ENCODE peak calls at places on chromosomes 5 and 9, in six cellular contexts. One of them, this sample, is unnamed.

GRCh38 chr5:42542106-42542505 is 118.9 kb downstream of the GHR start:
- DNase-seq in SK-N-SH: no peak
- DNase-seq in A549: no peak
- DNase-seq in choroid plexus epithelial cell: no peak
- DNase-seq in AG10803: no peak
- DNase-seq in GM12865: no peak
- DNase-seq in this sample: no peak

GRCh38 chr5:74575741-74576538 is 64.6 kb downstream of the ENC1 start:
- DNase-seq in A549: peak
- DNase-seq in AG10803: peak
- DNase-seq in choroid plexus epithelial cell: peak
- DNase-seq in GM12865: no peak
- DNase-seq in SK-N-SH: no peak
- DNase-seq in this sample: no peak

GRCh38 chr9:135608294-135608998 is 30.9 kb downstream of the GLT6D1 start:
- DNase-seq in A549: no peak
- DNase-seq in GM12865: no peak
- DNase-seq in SK-N-SH: peak
- DNase-seq in choroid plexus epithelial cell: no peak
- DNase-seq in AG10803: no peak
- DNase-seq in this sample: no peak

GRCh38 chr9:131608469-131609115 is 63.3 kb downstream of the PRRT1B start:
- DNase-seq in A549: peak
- DNase-seq in SK-N-SH: no peak
- DNase-seq in GM12865: no peak
- DNase-seq in choroid plexus epithelial cell: peak
- DNase-seq in AG10803: peak
- DNase-seq in this sample: peak

GRCh38 chr9:98900725-98901124 is 43.0 kb upstream of the COL15A1 start:
- DNase-seq in SK-N-SH: no peak
- DNase-seq in AG10803: peak
- DNase-seq in choroid plexus epithelial cell: no peak
- DNase-seq in GM12865: no peak
- DNase-seq in A549: no peak
- DNase-seq in this sample: no peak

GRCh38 chr5:64273276-64273675 is 107.6 kb downstream of the RNF180 start:
- DNase-seq in A549: no peak
- DNase-seq in AG10803: no peak
- DNase-seq in SK-N-SH: no peak
- DNase-seq in GM12865: no peak
- DNase-seq in choroid plexus epithelial cell: no peak
- DNase-seq in this sample: no peak

GRCh38 chr5:1517838-1518237 is 5.9 kb downstream of the LPCAT1 start:
- DNase-seq in choroid plexus epithelial cell: no peak
- DNase-seq in AG10803: no peak
- DNase-seq in SK-N-SH: no peak
- DNase-seq in A549: no peak
- DNase-seq in GM12865: no peak
- DNase-seq in this sample: no peak

GRCh38 chr5:10235350-10235749 is 14.3 kb downstream of the ATPSCKMT start:
- DNase-seq in AG10803: no peak
- DNase-seq in GM12865: no peak
- DNase-seq in A549: no peak
- DNase-seq in SK-N-SH: no peak
- DNase-seq in choroid plexus epithelial cell: no peak
- DNase-seq in this sample: no peak

GRCh38 chr9:70419546-70420266 is 5.2 kb upstream of the KLF9 start:
- DNase-seq in AG10803: peak
- DNase-seq in GM12865: peak
- DNase-seq in A549: peak
- DNase-seq in SK-N-SH: peak
- DNase-seq in choroid plexus epithelial cell: peak
- DNase-seq in this sample: peak

GRCh38 chr9:29830815-29831214 is 2257.5 kb upstream of the C9orf72 start:
- DNase-seq in SK-N-SH: peak
- DNase-seq in choroid plexus epithelial cell: peak
- DNase-seq in GM12865: no peak
- DNase-seq in A549: peak
- DNase-seq in AG10803: no peak
- DNase-seq in this sample: peak

GRCh38 chr5:176596689-176597416 is 13.1 kb downstream of the GPRIN1 start:
- DNase-seq in A549: no peak
- DNase-seq in AG10803: peak
- DNase-seq in GM12865: peak
- DNase-seq in SK-N-SH: no peak
- DNase-seq in choroid plexus epithelial cell: peak
- DNase-seq in this sample: no peak

GRCh38 chr9:129836342-129837007 is 1.2 kb downstream of the USP20 start:
- DNase-seq in A549: peak
- DNase-seq in AG10803: no peak
- DNase-seq in SK-N-SH: no peak
- DNase-seq in choroid plexus epithelial cell: no peak
- DNase-seq in GM12865: peak
- DNase-seq in this sample: no peak

GRCh38 chr5:18792145-18792544 is 1157.9 kb downstream of the TAF11L14 start:
- DNase-seq in choroid plexus epithelial cell: no peak
- DNase-seq in A549: no peak
- DNase-seq in SK-N-SH: no peak
- DNase-seq in GM12865: no peak
- DNase-seq in AG10803: no peak
- DNase-seq in this sample: peak

GRCh38 chr9:120918931-120919638 is 7.5 kb downstream of the TRAF1 start:
- DNase-seq in GM12865: peak
- DNase-seq in choroid plexus epithelial cell: peak
- DNase-seq in A549: no peak
- DNase-seq in SK-N-SH: no peak
- DNase-seq in AG10803: no peak
- DNase-seq in this sample: no peak

GRCh38 chr9:120920495-120921178 is 6.0 kb downstream of the TRAF1 start:
- DNase-seq in choroid plexus epithelial cell: no peak
- DNase-seq in A549: no peak
- DNase-seq in AG10803: no peak
- DNase-seq in SK-N-SH: peak
- DNase-seq in GM12865: peak
- DNase-seq in this sample: no peak

GRCh38 chr9:120917989-120918630 is 8.5 kb downstream of the TRAF1 start:
- DNase-seq in GM12865: no peak
- DNase-seq in SK-N-SH: no peak
- DNase-seq in AG10803: no peak
- DNase-seq in A549: no peak
- DNase-seq in choroid plexus epithelial cell: no peak
- DNase-seq in this sample: no peak

GRCh38 chr9:120921751-120922181 is 4.8 kb downstream of the TRAF1 start:
- DNase-seq in choroid plexus epithelial cell: no peak
- DNase-seq in A549: no peak
- DNase-seq in SK-N-SH: peak
- DNase-seq in AG10803: no peak
- DNase-seq in GM12865: peak
- DNase-seq in this sample: no peak

GRCh38 chr9:120919639-120920494 is 6.7 kb downstream of the TRAF1 start:
- DNase-seq in choroid plexus epithelial cell: no peak
- DNase-seq in GM12865: no peak
- DNase-seq in SK-N-SH: no peak
- DNase-seq in AG10803: no peak
- DNase-seq in A549: no peak
- DNase-seq in this sample: no peak
- H3K4me3 ChIP-seq in choroid plexus epithelial cell: no peak
- H3K4me3 ChIP-seq in GM12865: peak
- H3K4me3 ChIP-seq in SK-N-SH: no peak
- H3K4me3 ChIP-seq in AG10803: no peak
- H3K4me3 ChIP-seq in A549: no peak
- H3K4me3 ChIP-seq in this sample: no peak

DNA sequence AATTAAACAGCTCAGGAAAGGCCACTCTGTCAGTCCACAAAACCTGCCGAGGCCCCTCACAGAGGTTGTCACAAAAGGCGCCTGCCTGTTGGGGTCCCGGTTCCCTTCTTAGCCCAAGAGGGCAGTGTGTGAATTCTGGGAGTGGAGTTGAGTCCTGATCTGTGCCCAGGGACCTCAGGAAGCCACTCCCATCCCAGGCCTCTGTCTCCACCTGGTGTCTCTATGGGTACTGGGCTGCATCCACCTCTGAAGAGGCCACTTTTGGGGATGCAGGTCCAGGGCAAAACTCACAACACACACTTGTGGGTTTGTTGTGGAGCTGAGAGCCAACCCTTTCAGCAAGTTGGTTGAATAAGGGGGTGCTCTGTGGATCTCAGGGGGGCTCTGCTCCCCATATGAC is 74.3 kb upstream of the STXBP1 start:
- DNase-seq in choroid plexus epithelial cell: no peak
- DNase-seq in AG10803: no peak
- DNase-seq in SK-N-SH: peak
- DNase-seq in GM12865: no peak
- DNase-seq in A549: no peak
- DNase-seq in this sample: no peak
- TF ChIP-seq CTCF in choroid plexus epithelial cell: peak
- TF ChIP-seq CTCF in AG10803: peak
- TF ChIP-seq CTCF in SK-N-SH: peak
- TF ChIP-seq CTCF in GM12865: peak
- TF ChIP-seq CTCF in A549: peak
- TF ChIP-seq CTCF in this sample: peak

DNA sequence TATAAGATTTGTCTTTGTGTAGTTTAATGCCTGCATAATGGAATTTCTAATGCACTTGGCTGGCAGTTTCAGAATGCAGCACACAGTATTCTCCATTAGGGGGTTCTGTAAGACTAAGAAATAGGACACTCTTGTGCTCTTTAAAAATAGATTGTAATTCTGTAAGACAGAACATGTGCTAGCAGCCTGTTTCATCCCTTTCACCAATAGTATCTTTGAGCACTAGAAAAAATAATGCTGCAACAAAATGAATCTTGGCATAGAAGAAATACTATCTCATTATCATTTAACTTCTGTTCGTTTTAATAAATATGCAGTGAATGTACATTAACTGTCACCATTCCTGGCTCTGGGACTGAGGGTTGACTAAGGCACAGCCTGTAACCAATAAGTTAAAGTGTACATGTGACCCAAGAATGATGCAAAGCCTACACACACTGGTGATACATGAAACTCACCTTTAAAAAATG is 23.8 kb upstream of the ZNF622 start:
- DNase-seq in AG10803: peak
- DNase-seq in choroid plexus epithelial cell: peak
- DNase-seq in A549: peak
- DNase-seq in GM12865: peak
- DNase-seq in SK-N-SH: peak
- DNase-seq in this sample: peak
- H3K4me3 ChIP-seq in AG10803: no peak
- H3K4me3 ChIP-seq in choroid plexus epithelial cell: no peak
- H3K4me3 ChIP-seq in A549: no peak
- H3K4me3 ChIP-seq in GM12865: no peak
- H3K4me3 ChIP-seq in SK-N-SH: no peak
- H3K4me3 ChIP-seq in this sample: no peak

DNA sequence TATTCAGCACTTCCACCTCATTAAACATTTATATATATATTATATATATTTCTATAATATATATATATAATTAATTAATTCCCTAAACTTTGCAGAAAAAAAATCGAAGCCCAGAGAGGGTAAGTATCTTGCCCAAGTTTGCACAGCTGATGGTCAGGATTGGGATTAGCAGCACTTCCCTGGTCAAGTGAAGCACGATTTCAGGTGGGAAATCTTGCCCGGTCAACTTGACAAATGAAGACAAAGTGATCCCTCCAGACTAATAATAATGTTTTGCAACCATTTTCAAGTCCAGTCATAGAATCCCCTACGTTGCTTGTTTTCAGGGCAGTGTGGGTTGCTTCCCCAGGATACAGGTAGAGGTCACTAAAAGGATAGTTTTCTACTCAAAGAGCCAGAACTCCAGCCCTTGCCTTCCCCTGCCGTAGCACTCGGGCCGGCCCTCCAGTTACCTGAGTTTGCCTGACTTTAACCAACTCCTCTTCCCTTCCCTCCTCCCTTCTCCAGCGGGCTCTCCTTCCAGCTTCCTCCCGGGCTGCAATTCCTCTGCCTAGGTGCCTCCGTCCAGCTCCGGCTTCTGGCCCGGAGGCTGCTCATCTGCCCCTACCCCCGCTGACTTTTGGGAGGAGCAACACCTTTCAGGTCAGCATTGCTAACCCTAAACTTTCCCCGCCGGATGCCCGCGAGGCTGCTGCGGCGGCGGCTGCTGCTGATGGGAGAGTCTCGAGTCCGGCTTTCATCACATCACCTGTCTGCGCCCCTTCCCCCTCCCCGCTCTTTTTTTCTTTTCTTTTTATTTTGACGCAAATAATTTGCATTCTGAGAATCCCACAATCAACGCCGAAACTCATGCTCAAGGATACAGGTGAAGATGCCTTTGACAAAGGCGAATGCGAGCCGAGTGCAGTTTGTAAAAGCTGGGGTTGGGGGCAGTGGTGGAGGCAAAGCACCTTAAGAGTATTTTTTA is 928 bp downstream of the PRLR start:
- DNase-seq in choroid plexus epithelial cell: no peak
- DNase-seq in A549: no peak
- DNase-seq in SK-N-SH: peak
- DNase-seq in AG10803: no peak
- DNase-seq in GM12865: peak
- DNase-seq in this sample: no peak
- TF ChIP-seq CTCF in choroid plexus epithelial cell: no peak
- TF ChIP-seq CTCF in A549: peak
- TF ChIP-seq CTCF in SK-N-SH: peak
- TF ChIP-seq CTCF in AG10803: no peak
- TF ChIP-seq CTCF in GM12865: peak
- TF ChIP-seq CTCF in this sample: peak

DNA sequence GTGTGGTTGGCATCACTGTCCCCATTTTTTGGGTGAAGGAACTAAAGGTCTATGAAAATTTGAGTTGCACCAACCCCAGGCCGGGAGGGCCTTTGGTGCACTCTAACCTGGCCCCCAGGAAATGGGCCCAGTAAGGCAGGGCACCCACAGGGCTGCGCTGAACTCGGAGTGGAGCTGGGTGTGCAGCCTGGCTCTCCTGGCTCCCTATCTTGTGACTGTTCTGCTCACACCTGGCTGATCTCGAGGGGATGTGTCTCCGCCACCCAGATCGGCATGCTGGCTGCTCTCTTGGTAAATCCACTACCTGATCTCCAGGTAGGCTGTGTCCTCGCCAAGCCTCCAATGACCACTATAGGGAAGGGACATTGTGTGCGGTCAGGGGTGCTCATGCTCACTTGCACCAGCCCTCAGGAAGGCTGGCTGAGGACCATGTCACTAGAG is 259.8 kb downstream of the NSG2 start:
- DNase-seq in SK-N-SH: no peak
- DNase-seq in AG10803: no peak
- DNase-seq in choroid plexus epithelial cell: no peak
- DNase-seq in A549: no peak
- DNase-seq in GM12865: no peak
- DNase-seq in this sample: no peak
- H3K4me3 ChIP-seq in SK-N-SH: no peak
- H3K4me3 ChIP-seq in AG10803: no peak
- H3K4me3 ChIP-seq in choroid plexus epithelial cell: no peak
- H3K4me3 ChIP-seq in A549: no peak
- H3K4me3 ChIP-seq in GM12865: no peak
- H3K4me3 ChIP-seq in this sample: no peak

This sample was measured in LNCaP clone FGC.